ENCODE peak calls at places on chromosome 1, in four cellular contexts. One of them, this sample, is unnamed.

GRCh38 chr1:59879556-59879955 is 47.0 kb downstream of the CYP2J2 start:
- DNase-seq in WTC11: peak
- DNase-seq in HepG2: peak
- DNase-seq in GM12878: no peak
- DNase-seq in this sample: peak

GRCh38 chr1:147444381-147444780 is 96.9 kb upstream of the BCL9 start:
- DNase-seq in WTC11: no peak
- DNase-seq in HepG2: no peak
- DNase-seq in GM12878: no peak
- DNase-seq in this sample: no peak

GRCh38 chr1:16017461-16018303 is at the start of gene HSPB7:
- DNase-seq in WTC11: peak
- DNase-seq in HepG2: no peak
- DNase-seq in GM12878: no peak
- DNase-seq in this sample: peak

GRCh38 chr1:6355621-6356020 is 37.9 kb downstream of the ACOT7 start:
- DNase-seq in WTC11: no peak
- DNase-seq in HepG2: no peak
- DNase-seq in GM12878: no peak
- DNase-seq in this sample: no peak

GRCh38 chr1:6260961-6261614 is at the start of gene GPR153:
- DNase-seq in WTC11: no peak
- DNase-seq in HepG2: no peak
- DNase-seq in GM12878: no peak
- DNase-seq in this sample: peak

GRCh38 chr1:164823486-164824279 is 264.7 kb downstream of the PBX1 start:
- DNase-seq in WTC11: no peak
- DNase-seq in HepG2: no peak
- DNase-seq in GM12878: no peak
- DNase-seq in this sample: no peak

GRCh38 chr1:234617135-234617985 is 7.4 kb upstream of the IRF2BP2 start:
- DNase-seq in WTC11: no peak
- DNase-seq in HepG2: no peak
- DNase-seq in GM12878: no peak
- DNase-seq in this sample: no peak

GRCh38 chr1:219445864-219446263 is 167.0 kb downstream of the ZC3H11B start:
- DNase-seq in WTC11: no peak
- DNase-seq in HepG2: no peak
- DNase-seq in GM12878: no peak
- DNase-seq in this sample: no peak

GRCh38 chr1:179036844-179037465 is 11.3 kb downstream of the FAM20B start:
- DNase-seq in WTC11: no peak
- DNase-seq in HepG2: no peak
- DNase-seq in GM12878: peak
- DNase-seq in this sample: no peak

GRCh38 chr1:150493175-150493574 is 6.0 kb downstream of the TARS2 start:
- DNase-seq in WTC11: peak
- DNase-seq in HepG2: no peak
- DNase-seq in GM12878: no peak
- DNase-seq in this sample: no peak

GRCh38 chr1:30655672-30656071 is 67.7 kb downstream of the MATN1 start:
- DNase-seq in WTC11: no peak
- DNase-seq in HepG2: no peak
- DNase-seq in GM12878: no peak
- DNase-seq in this sample: no peak

GRCh38 chr1:155064109-155064812 is 721 bp downstream of the EFNA4 start:
- DNase-seq in WTC11: no peak
- DNase-seq in HepG2: peak
- DNase-seq in GM12878: no peak
- DNase-seq in this sample: peak

GRCh38 chr1:200379431-200379755 is 30.4 kb downstream of the ZNF281 start:
- DNase-seq in WTC11: no peak
- DNase-seq in HepG2: peak
- DNase-seq in GM12878: no peak
- DNase-seq in this sample: no peak

GRCh38 chr1:22212400-22213233 is 69.7 kb upstream of the WNT4 start:
- DNase-seq in WTC11: no peak
- DNase-seq in HepG2: no peak
- DNase-seq in GM12878: no peak
- DNase-seq in this sample: no peak

GRCh38 chr1:60848583-60849188 is 233.7 kb upstream of the NFIA start:
- DNase-seq in WTC11: no peak
- DNase-seq in HepG2: no peak
- DNase-seq in GM12878: no peak
- DNase-seq in this sample: peak

GRCh38 chr1:18868801-18869424 is 9.5 kb upstream of the TAS1R2 start:
- DNase-seq in WTC11: no peak
- DNase-seq in HepG2: no peak
- DNase-seq in GM12878: no peak
- DNase-seq in this sample: no peak

GRCh38 chr1:65090406-65090805 is 57.6 kb upstream of the AK4 start:
- DNase-seq in WTC11: no peak
- DNase-seq in HepG2: peak
- DNase-seq in GM12878: no peak
- DNase-seq in this sample: no peak

GRCh38 chr1:22208265-22208972 is 65.5 kb upstream of the WNT4 start:
- DNase-seq in WTC11: no peak
- DNase-seq in HepG2: no peak
- DNase-seq in GM12878: no peak
- DNase-seq in this sample: peak

GRCh38 chr1:59229138-59229537 is 67.8 kb upstream of the FGGY start:
- DNase-seq in WTC11: no peak
- DNase-seq in HepG2: no peak
- DNase-seq in GM12878: no peak
- DNase-seq in this sample: no peak

GRCh38 chr1:117932576-117932975 is 3.0 kb downstream of the WDR3 start:
- DNase-seq in WTC11: no peak
- DNase-seq in HepG2: no peak
- DNase-seq in GM12878: no peak
- DNase-seq in this sample: no peak

GRCh38 chr1:43317817-43318471 is 17.2 kb downstream of the TIE1 start:
- DNase-seq in WTC11: no peak
- DNase-seq in HepG2: no peak
- DNase-seq in GM12878: no peak
- DNase-seq in this sample: peak

GRCh38 chr1:230517786-230518185 is 91.7 kb upstream of the PGBD5 start:
- DNase-seq in WTC11: peak
- DNase-seq in HepG2: no peak
- DNase-seq in GM12878: no peak
- DNase-seq in this sample: no peak

GRCh38 chr1:22031214-22031962 is 21.1 kb upstream of the CDC42 start:
- DNase-seq in WTC11: no peak
- DNase-seq in HepG2: peak
- DNase-seq in GM12878: no peak
- DNase-seq in this sample: no peak

GRCh38 chr1:48214820-48215219 is 7.7 kb upstream of the SLC5A9 start:
- DNase-seq in WTC11: no peak
- DNase-seq in HepG2: no peak
- DNase-seq in GM12878: no peak
- DNase-seq in this sample: no peak

GRCh38 chr1:88549536-88549935 is 134.5 kb upstream of the PKN2 start:
- DNase-seq in WTC11: no peak
- DNase-seq in HepG2: no peak
- DNase-seq in GM12878: no peak
- DNase-seq in this sample: no peak

GRCh38 chr1:236494586-236495207 is 29.1 kb upstream of the LGALS8 start:
- DNase-seq in WTC11: no peak
- DNase-seq in HepG2: peak
- DNase-seq in GM12878: no peak
- DNase-seq in this sample: no peak

GRCh38 chr1:202121006-202121405 is 1.7 kb upstream of the GPR37L1 start:
- DNase-seq in WTC11: no peak
- DNase-seq in HepG2: no peak
- DNase-seq in GM12878: no peak
- DNase-seq in this sample: no peak

GRCh38 chr1:87702455-87702854 is 373.8 kb downstream of the LMO4 start:
- DNase-seq in WTC11: no peak
- DNase-seq in HepG2: no peak
- DNase-seq in GM12878: no peak
- DNase-seq in this sample: no peak

GRCh38 chr1:36536727-36537126 is 54.0 kb upstream of the CSF3R start:
- DNase-seq in WTC11: no peak
- DNase-seq in HepG2: no peak
- DNase-seq in GM12878: no peak
- DNase-seq in this sample: no peak

DNA sequence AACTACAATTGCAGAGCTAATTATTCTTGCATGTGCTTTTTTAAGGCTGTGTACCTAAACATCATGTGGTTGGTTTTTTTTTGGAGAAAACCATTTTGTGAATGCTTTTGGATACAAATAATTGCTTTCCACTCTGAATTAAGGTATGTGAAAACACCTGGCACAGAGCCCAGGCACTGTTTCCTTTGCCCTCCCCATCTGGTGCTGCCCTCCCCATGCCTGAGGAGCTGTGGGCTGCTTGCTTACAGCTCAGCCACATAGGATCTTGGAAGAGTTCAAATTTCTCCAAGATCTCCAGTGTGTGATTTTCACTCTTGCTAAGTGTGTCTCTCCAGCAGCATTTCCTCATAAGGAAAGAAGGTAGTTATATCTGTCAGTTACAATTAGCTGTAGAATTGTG is 27.8 kb downstream of the DNM3 start:
- DNase-seq in WTC11: no peak
- DNase-seq in HepG2: no peak
- DNase-seq in GM12878: no peak
- DNase-seq in this sample: no peak
- TF ChIP-seq TCF7 in WTC11: no peak
- TF ChIP-seq TCF7 in HepG2: no peak
- TF ChIP-seq TCF7 in GM12878: no peak
- TF ChIP-seq TCF7 in this sample: no peak

GRCh38 chr1:54743416-54743815 is 20.9 kb downstream of the PARS2 start:
- DNase-seq in WTC11: no peak
- DNase-seq in HepG2: no peak
- DNase-seq in GM12878: no peak
- DNase-seq in this sample: no peak

GRCh38 chr1:54741531-54741930 is 22.8 kb downstream of the PARS2 start:
- DNase-seq in WTC11: no peak
- DNase-seq in HepG2: no peak
- DNase-seq in GM12878: no peak
- DNase-seq in this sample: no peak

GRCh38 chr1:54743827-54744226 is 20.5 kb downstream of the PARS2 start:
- DNase-seq in WTC11: no peak
- DNase-seq in HepG2: no peak
- DNase-seq in GM12878: no peak
- DNase-seq in this sample: no peak

GRCh38 chr1:54744696-54745095 is 19.6 kb downstream of the PARS2 start:
- DNase-seq in WTC11: no peak
- DNase-seq in HepG2: no peak
- DNase-seq in GM12878: no peak
- DNase-seq in this sample: no peak

DNA sequence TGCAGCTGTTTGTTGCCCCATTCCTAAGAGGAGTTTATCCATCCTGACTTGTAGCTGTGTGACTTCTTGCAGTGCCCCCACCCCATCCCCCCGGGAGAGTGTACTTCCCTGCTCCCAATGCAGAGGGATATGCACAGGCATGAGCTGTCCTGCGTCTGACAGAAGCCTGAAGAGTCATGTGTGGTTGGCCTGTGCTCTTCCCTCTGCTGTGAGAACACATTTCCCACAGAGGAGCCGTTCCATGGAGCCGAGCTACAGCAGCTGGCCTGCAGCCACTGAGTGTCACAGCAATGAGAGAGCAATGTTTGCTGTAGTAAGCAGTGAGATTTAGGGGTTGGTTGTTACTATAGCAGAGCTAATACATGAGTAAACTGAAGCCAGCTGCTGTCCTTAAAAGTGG is 22.1 kb downstream of the PARS2 start:
- DNase-seq in WTC11: no peak
- DNase-seq in HepG2: no peak
- DNase-seq in GM12878: no peak
- DNase-seq in this sample: no peak
- TF ChIP-seq TCF7 in WTC11: no peak
- TF ChIP-seq TCF7 in HepG2: no peak
- TF ChIP-seq TCF7 in GM12878: no peak
- TF ChIP-seq TCF7 in this sample: no peak

DNA sequence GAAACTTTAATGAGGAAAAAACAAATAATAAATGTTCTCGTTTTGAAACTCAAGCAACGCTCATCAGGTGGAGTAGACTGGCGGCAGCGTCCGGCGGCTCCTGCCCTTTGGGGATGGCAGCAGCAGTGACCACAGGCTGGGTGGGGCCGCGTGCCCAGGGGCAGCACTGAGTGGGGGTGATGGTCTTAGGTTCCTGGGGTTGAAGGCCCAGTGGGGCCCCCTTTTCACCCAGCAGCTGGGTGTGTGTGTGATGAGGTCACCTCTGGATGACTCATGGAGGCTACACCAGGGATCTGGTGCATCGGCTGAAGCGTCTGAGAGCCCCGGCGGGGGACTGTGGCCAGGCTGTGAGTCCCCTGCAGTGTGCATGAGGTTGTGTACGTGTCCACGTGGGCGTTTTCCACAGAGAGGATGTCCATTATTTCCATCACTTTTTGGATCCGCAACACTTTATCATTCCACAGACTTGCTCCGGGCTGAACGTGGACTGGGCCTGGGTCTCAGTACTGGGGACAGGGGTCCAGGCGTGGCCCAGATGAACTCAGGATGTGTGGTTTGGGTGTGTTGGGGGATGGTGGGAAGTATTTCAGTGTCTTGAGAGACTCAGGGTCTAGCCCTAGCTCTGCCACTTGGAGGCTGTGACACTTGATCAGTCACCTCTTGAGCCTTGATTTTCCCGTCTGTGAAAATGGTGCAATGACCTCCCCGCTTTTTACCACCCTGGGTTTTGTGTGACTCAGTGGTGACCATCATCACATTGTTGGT is 25.6 kb downstream of the LDLRAP1 start:
- DNase-seq in WTC11: no peak
- DNase-seq in HepG2: peak
- DNase-seq in GM12878: no peak
- DNase-seq in this sample: peak
- TF ChIP-seq TCF7 in WTC11: no peak
- TF ChIP-seq TCF7 in HepG2: no peak
- TF ChIP-seq TCF7 in GM12878: no peak
- TF ChIP-seq TCF7 in this sample: no peak

DNA sequence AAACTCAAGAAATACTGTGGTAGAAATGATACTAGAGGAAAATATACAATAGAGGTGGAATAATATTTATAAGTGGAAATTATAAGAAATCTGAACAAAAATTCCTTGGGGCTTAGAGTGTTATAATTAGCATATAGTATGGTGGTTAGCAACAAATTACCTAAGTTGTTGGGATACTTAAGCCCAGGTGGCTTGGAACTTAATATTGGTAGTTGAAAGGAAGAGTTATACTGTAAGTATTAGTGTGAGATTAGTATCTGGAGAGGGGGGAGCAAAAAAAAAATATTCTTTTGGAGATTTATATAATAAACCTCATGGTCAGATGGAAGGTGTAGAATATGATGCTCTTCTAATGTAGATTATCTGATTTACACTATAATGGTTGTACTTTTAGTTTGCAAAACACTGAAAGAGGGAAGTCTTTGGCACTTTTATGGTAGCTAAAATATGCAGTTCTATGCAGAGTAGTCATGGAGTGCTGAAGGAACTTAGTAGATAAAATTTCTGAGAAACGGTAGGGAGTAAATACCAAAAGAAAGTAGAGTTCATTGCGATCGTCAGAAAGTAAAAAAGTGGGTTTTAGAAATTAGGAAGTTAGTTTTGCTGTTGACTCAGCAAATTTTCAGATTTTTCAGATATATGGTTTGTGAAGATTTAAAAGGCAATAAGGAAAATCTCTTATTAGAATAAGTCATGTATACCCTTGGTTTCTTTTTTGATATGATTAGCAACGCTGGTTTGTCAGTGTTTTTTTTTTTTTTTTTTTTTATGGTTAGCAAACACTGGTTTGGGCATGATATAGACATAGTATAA is 45.7 kb downstream of the MTF2 start:
- DNase-seq in WTC11: no peak
- DNase-seq in HepG2: no peak
- DNase-seq in GM12878: no peak
- DNase-seq in this sample: no peak
- TF ChIP-seq TCF7 in WTC11: no peak
- TF ChIP-seq TCF7 in HepG2: no peak
- TF ChIP-seq TCF7 in GM12878: no peak
- TF ChIP-seq TCF7 in this sample: no peak